ENCODE peak calls at places on chromosomes 2 and 18, in ten cellular contexts. F is HCT116, B is endothelial cell, Q is A549, Z is foreskin fibroblast, X is WTC11, J is fibroblast of mammary gland, P is OCI-LY7, R is GM23338, U is heart left ventricle. H is an unnamed sample.

GRCh38 chr2:96113367-96113677 is 3.0 kb downstream of the ADRA2B start:
- DNase-seq in J (no peak), B (no peak), X (peak; percentile 63), F (no peak), Z (no peak), Q (no peak), U (peak; percentile 26), R (peak; percentile 57), P (peak; percentile 59), H (no peak)

GRCh38 chr2:11752906-11753305 is 6.5 kb downstream of the LPIN1 start:
- DNase-seq in X (no peak), R (no peak), B (no peak), Q (no peak), U (no peak), F (no peak), Z (no peak), J (no peak), P (no peak), H (no peak)

GRCh38 chr2:160482673-160483072 is 10.9 kb downstream of the RBMS1 start:
- DNase-seq in X (no peak), J (no peak), R (no peak), Z (no peak), F (no peak), Q (no peak), B (no peak), U (no peak), P (no peak), H (no peak)

GRCh38 chr18:32550958-32551357 is 80.3 kb upstream of the GAREM1 start:
- DNase-seq in B (peak; percentile 28), Z (no peak), X (peak; percentile 57), F (peak; percentile 23), Q (no peak), U (no peak), R (peak; percentile 88), J (no peak), P (no peak), H (peak; percentile 16)

GRCh38 chr2:203886579-203887230 is 19.1 kb downstream of the CTLA4 start:
- DNase-seq in P (no peak), X (no peak), R (no peak), F (no peak), J (no peak), B (no peak), U (no peak), Q (no peak), Z (no peak), H (no peak)

GRCh38 chr2:11829947-11830707 is 83.7 kb downstream of the LPIN1 start:
- DNase-seq in P (peak; percentile 83), X (peak; percentile 76), U (peak; percentile 75), F (peak; percentile 90), J (peak; percentile 97), Q (peak; percentile 89), B (peak; percentile 73), Z (peak; percentile 96), R (peak; percentile 80), H (peak; percentile 71)

GRCh38 chr18:53909668-53910067 is 314.8 kb downstream of the MBD2 start:
- DNase-seq in Q (peak; percentile 3), U (no peak), X (peak; percentile 36), B (no peak), P (peak; percentile 41), J (peak; percentile 59), Z (no peak), R (peak; percentile 85), F (peak; percentile 19), H (no peak)

GRCh38 chr2:85922210-85922609 is 33.4 kb upstream of the ST3GAL5 start:
- DNase-seq in P (no peak), F (no peak), Z (no peak), B (no peak), R (no peak), Q (no peak), J (no peak), U (no peak), X (no peak), H (no peak)

GRCh38 chr18:21656402-21656801 is 44.3 kb downstream of the SNRPD1 start:
- DNase-seq in P (no peak), U (no peak), B (no peak), R (no peak), Q (no peak), J (peak; percentile 28), F (no peak), Z (peak; percentile 23), X (no peak), H (no peak)

GRCh38 chr2:60411295-60411694 is 142.2 kb downstream of the BCL11A start:
- DNase-seq in F (no peak), R (no peak), J (no peak), Q (no peak), X (no peak), P (peak; percentile 27), B (no peak), U (no peak), Z (no peak), H (no peak)

GRCh38 chr2:181047829-181048228 is 67.4 kb downstream of the UBE2E3 start:
- DNase-seq in F (no peak), Q (no peak), U (no peak), J (no peak), B (no peak), P (no peak), R (peak; percentile 31), X (no peak), Z (no peak), H (no peak)

GRCh38 chr2:241931976-241932894 is 62.7 kb downstream of the RTP5 start:
- DNase-seq in P (no peak), J (no peak), B (no peak), U (no peak), R (no peak), Q (no peak), X (no peak), Z (no peak), F (no peak), H (no peak)

GRCh38 chr18:48133675-48134251 is 203.3 kb upstream of the SMAD2 start:
- DNase-seq in R (no peak), B (no peak), U (no peak), F (no peak), X (no peak), Z (no peak), Q (no peak), J (no peak), P (no peak), H (no peak)

DNA sequence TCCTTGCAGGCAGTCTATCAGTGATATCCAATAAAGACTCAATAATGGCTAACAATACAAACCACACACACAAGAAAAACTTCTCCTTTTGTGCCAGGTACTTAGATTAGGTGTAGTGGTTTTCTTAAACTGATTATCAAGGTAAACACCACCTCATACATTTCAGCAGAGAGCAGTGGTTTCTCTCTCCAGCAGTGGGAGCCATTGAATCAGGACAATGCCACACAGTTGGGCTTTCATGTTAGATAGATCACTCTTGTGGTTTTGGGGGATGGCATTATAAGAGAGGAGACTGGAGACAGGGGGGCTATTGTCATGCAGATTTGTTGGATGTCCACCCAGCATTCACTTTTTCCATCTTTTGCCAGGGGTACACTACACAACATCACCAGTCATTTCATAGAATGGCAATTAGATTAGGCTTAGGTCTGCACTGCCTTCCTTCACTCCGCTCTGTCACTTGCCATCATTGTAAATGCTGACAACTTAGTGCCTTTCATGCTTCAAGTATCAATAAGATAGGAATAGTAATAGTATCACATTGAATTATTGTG is 13.6 kb upstream of the IRS1 start:
- DNase-seq in Z (no peak), X (peak; percentile 26), J (no peak), U (no peak), B (peak; percentile 14), R (peak; percentile 67), P (peak; percentile 60), Q (no peak), F (no peak), H (no peak)
- TF ChIP-seq CTCF in Z (peak; percentile 70), X (no peak), J (peak; percentile 71), U (peak; percentile 20), B (no peak), R (peak; percentile 92), P (peak; percentile 91), Q (peak; percentile 32), F (peak; percentile 49), H (no peak)

GRCh38 chr2:23404426-23404825 is 19.4 kb downstream of the KLHL29 start:
- DNase-seq in Z (peak; percentile 73), R (peak; percentile 70), U (no peak), J (peak; percentile 77), P (peak; percentile 74), F (no peak), X (no peak), Q (peak; percentile 28), B (peak; percentile 44), H (no peak)
- TF ChIP-seq CTCF in Z (peak; percentile 39), R (peak; percentile 61), U (peak; percentile 44), J (no peak), P (peak; percentile 69), F (no peak), X (no peak), Q (peak; percentile 27), B (no peak), H (no peak)

GRCh38 chr2:5740853-5741252 is 48.7 kb downstream of the SOX11 start:
- DNase-seq in U (no peak), B (no peak), X (no peak), Z (no peak), F (no peak), R (no peak), J (no peak), P (no peak), Q (no peak), H (no peak)

GRCh38 chr2:5730386-5730785 is 38.2 kb downstream of the SOX11 start:
- DNase-seq in Q (no peak), P (no peak), R (no peak), F (no peak), U (no peak), B (no peak), X (no peak), Z (no peak), J (no peak), H (no peak)

GRCh38 chr2:5729426-5729825 is 37.2 kb downstream of the SOX11 start:
- DNase-seq in B (no peak), Q (no peak), U (no peak), J (no peak), F (no peak), X (no peak), Z (no peak), R (no peak), P (no peak), H (no peak)

GRCh38 chr2:5740073-5740472 is 47.9 kb downstream of the SOX11 start:
- DNase-seq in R (no peak), Q (no peak), B (no peak), Z (no peak), U (no peak), P (no peak), X (no peak), J (no peak), F (no peak), H (no peak)

GRCh38 chr2:5734866-5735861 is 43.0 kb downstream of the SOX11 start:
- DNase-seq in R (no peak), U (no peak), Q (no peak), F (no peak), Z (no peak), J (no peak), B (no peak), X (no peak), P (no peak), H (no peak)
- TF ChIP-seq CTCF in R (peak; percentile 4), U (no peak), Q (no peak), F (no peak), Z (no peak), J (no peak), B (no peak), X (no peak), P (no peak), H (no peak)

DNA sequence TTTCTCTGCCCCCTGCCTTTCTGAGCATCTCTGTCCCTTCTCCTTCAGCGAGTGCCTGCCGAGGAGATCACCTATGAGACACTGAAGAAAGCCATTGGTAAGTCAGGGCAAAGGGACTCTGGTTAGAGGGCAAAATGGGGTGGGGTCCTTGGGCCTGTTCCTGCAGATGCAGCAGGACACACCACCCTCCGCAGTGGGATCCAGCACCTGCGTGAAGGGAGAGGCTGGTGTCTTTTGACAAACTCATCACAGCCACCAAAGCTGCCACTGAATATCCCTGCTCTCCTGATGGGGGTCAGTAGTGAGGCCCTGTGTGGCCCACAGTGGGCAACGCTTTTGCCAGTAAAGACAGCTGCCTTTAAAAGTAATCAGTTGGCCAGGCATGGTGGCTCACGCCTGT is 18.7 kb downstream of the POMC start:
- DNase-seq in Z (no peak), U (no peak), P (no peak), Q (no peak), J (no peak), X (no peak), F (no peak), B (no peak), R (no peak), H (no peak)
- TF ChIP-seq CTCF in Z (no peak), U (no peak), P (no peak), Q (no peak), J (no peak), X (no peak), F (no peak), B (no peak), R (no peak), H (no peak)